ENCODE peak calls at places on chromosome 15, in ten cellular contexts. S is upper lobe of right lung, P is glutamatergic neuron, A is mesothelial cell of epicardium, N is type B pancreatic cell, E is AG09319, R is IMR-90, O is astrocyte, K is OCI-LY7, M is fibroblast of villous mesenchyme. U is an unnamed sample.

GRCh38 chr15:79176151-79176550 is 85.6 kb upstream of the RASGRF1 start:
- DNase-seq in S (no peak), P (no peak), A (no peak), N (no peak), E (no peak), R (no peak), O (no peak), K (no peak), M (no peak), U (no peak)

GRCh38 chr15:26967719-26968269 is 3.2 kb upstream of the GABRG3 start:
- DNase-seq in S (no peak), P (peak; percentile 82), A (no peak), N (no peak), E (no peak), R (no peak), O (peak; percentile 62), K (no peak), M (no peak), U (no peak)

GRCh38 chr15:57031605-57032004 is 113.2 kb downstream of the TCF12 start:
- DNase-seq in S (no peak), P (no peak), A (no peak), N (no peak), E (no peak), R (peak; percentile 76), O (peak; percentile 49), K (peak; percentile 9), M (peak; percentile 52), U (no peak)

GRCh38 chr15:58268746-58269145 is 130.6 kb downstream of the AQP9 start:
- DNase-seq in S (no peak), P (no peak), A (no peak), N (no peak), E (no peak), R (no peak), O (no peak), K (no peak), M (no peak), U (no peak)

GRCh38 chr15:93321881-93322282 is 232.9 kb upstream of the RGMA start:
- DNase-seq in S (peak; percentile 72), P (peak; percentile 23), A (peak; percentile 33), N (no peak), E (no peak), R (no peak), O (peak; percentile 42), K (no peak), M (no peak), U (no peak)

GRCh38 chr15:51377038-51377761 is 35.7 kb downstream of the GLDN start:
- DNase-seq in S (no peak), P (no peak), A (no peak), N (no peak), E (peak; percentile 93), R (peak; percentile 93), O (peak; percentile 81), K (no peak), M (peak; percentile 96), U (no peak)

GRCh38 chr15:66880380-66881155 is 178.5 kb downstream of the SMAD6 start:
- DNase-seq in S (no peak), P (no peak), A (no peak), N (peak; percentile 62), E (no peak), R (no peak), O (no peak), K (no peak), M (no peak), U (no peak)

GRCh38 chr15:39598958-39599845 is 18.3 kb downstream of the THBS1 start:
- DNase-seq in S (no peak), P (no peak), A (no peak), N (no peak), E (peak; percentile 48), R (peak; percentile 66), O (no peak), K (no peak), M (peak; percentile 60), U (no peak)

GRCh38 chr15:78171864-78172472 is 22.8 kb downstream of the IDH3A start:
- DNase-seq in S (no peak), P (no peak), A (no peak), N (peak; percentile 49), E (no peak), R (no peak), O (no peak), K (no peak), M (no peak), U (no peak)

GRCh38 chr15:78175333-78175732 is 26.2 kb downstream of the IDH3A start:
- DNase-seq in S (no peak), P (no peak), A (no peak), N (peak; percentile 48), E (no peak), R (no peak), O (no peak), K (peak; percentile 30), M (no peak), U (no peak)

GRCh38 chr15:78170848-78171773 is 21.9 kb downstream of the IDH3A start:
- DNase-seq in S (no peak), P (no peak), A (no peak), N (peak; percentile 16), E (no peak), R (no peak), O (no peak), K (peak; percentile 79), M (no peak), U (peak; percentile 75)

GRCh38 chr15:78177447-78177873 is 28.3 kb downstream of the IDH3A start:
- DNase-seq in S (no peak), P (peak; percentile 51), A (no peak), N (peak; percentile 60), E (no peak), R (no peak), O (no peak), K (peak; percentile 62), M (peak; percentile 28), U (no peak)

GRCh38 chr15:78174398-78174797 is 25.2 kb downstream of the IDH3A start:
- DNase-seq in S (no peak), P (no peak), A (no peak), N (peak; percentile 48), E (no peak), R (no peak), O (no peak), K (peak; percentile 77), M (no peak), U (peak; percentile 48)
- TF ChIP-seq CTCF in S (no peak), P (no peak), A (no peak), N (no peak), E (no peak), R (no peak), O (no peak), K (no peak), M (no peak), U (no peak)

GRCh38 chr15:71530116-71530515 is 280.2 kb upstream of the NR2E3 start:
- DNase-seq in S (no peak), P (no peak), A (no peak), N (no peak), E (no peak), R (no peak), O (no peak), K (no peak), M (no peak), U (no peak)

GRCh38 chr15:71529353-71529752 is 281.0 kb upstream of the NR2E3 start:
- DNase-seq in S (no peak), P (no peak), A (no peak), N (no peak), E (no peak), R (no peak), O (no peak), K (no peak), M (no peak), U (no peak)

GRCh38 chr15:71538922-71539321 is 271.4 kb upstream of the NR2E3 start:
- DNase-seq in S (no peak), P (no peak), A (no peak), N (no peak), E (no peak), R (no peak), O (no peak), K (no peak), M (no peak), U (no peak)

GRCh38 chr15:71538181-71538580 is 272.2 kb upstream of the NR2E3 start:
- DNase-seq in S (no peak), P (no peak), A (no peak), N (no peak), E (no peak), R (peak; percentile 28), O (no peak), K (no peak), M (no peak), U (no peak)

DNA sequence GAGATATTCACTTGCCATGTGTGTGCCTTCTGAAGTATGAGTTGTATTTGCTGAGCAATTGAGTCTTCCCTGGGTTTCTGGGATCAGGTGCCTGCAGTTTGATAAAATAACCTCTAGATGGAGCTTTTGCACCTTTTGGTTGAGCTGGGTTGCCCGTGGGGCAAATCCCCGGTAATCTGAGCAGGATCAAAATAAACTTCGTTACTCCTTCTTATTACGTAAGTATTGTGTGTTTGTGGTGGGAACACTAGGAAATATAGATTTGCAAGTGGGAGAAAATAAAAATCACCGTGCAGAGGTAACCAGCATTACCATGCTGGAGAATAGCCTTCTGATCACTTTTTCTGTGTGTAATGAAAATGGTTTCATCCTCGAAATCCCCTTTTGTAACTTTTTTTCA is 277.4 kb upstream of the NR2E3 start:
- DNase-seq in S (no peak), P (no peak), A (no peak), N (no peak), E (no peak), R (no peak), O (no peak), K (peak; percentile 27), M (peak; percentile 75), U (no peak)
- TF ChIP-seq CTCF in S (peak; percentile 60), P (peak; percentile 80), A (peak; percentile 24), N (peak; percentile 74), E (peak; percentile 52), R (peak; percentile 47), O (peak; percentile 56), K (peak; percentile 80), M (peak; percentile 79), U (no peak)

DNA sequence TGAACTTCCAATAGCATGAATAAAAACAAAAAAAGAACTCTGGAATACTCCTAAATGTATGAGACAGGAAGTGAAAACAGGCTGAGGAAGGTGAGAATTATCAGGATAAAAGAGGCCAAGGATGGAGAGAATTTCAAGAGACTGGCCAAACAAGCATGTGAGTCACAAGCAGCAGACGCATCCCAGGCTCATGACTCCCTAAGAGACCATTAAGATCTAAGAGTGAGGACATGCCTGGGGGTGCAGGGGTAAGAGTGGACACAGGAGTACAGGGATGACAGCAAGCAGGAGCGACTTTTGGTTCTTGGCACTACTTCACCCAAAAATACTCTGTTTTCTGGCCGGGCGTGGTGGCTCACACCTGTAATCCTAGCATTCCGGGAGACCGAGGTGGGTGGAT is 7.1 kb downstream of the SCAMP2 start:
- DNase-seq in S (no peak), P (no peak), A (no peak), N (no peak), E (no peak), R (peak; percentile 85), O (peak; percentile 73), K (no peak), M (peak; percentile 80), U (no peak)
- TF ChIP-seq CTCF in S (no peak), P (no peak), A (no peak), N (no peak), E (no peak), R (no peak), O (no peak), K (no peak), M (no peak), U (no peak)

DNA sequence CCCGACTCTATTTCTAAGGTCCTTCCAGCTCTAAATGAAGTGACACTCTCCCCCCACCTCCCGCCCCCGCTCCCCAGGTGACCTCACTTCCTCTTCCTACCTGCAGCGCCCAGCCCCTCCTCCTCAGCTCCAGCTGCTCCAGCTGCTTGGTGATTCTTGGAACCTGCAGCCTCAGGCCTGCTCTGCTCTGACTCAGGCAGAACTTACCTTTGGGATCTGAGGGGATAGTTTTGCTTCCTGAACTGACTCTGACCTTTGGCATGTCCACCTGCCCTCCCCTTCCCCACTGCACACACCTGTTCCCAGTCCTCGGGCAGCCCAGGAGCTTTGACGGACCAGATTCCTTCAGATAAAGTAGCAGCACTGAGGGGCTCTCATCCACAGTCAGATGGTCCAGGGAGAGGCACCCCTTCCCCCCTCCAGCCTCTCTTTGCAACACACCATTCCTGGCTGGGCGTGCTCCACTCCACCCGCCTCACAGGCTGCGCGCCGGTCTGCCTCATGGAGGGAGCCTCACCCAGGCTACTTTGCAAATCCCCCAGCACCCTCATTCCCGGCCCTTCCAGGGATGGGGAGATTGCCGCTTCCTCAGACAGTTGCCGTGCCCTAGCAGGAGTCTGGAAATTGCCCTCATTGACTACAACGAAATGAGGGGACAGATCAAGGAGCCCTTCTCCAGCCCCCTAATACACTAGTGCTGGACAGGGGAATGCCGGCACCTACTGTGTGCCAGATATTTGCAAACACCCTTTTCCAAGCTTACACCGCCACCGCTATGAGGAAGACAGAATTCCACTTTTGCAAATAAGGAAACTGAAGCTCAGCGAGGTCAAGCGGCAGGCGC is 695 bp upstream of the C15orf39 start:
- DNase-seq in S (peak; percentile 89), P (no peak), A (no peak), N (no peak), E (no peak), R (no peak), O (no peak), K (peak; percentile 59), M (peak; percentile 55), U (peak; percentile 54)
- TF ChIP-seq CTCF in S (no peak), P (no peak), A (no peak), N (no peak), E (no peak), R (no peak), O (no peak), K (no peak), M (no peak), U (no peak)